ENCODE peak calls at places on chromosomes 4 and X, in five cellular contexts. One of them, this sample, is unnamed.

GRCh38 chr4:6909113-6909969 is at the start of gene TBC1D14:
- DNase-seq in GM03348: peak
- DNase-seq in mucosa of gallbladder: peak
- DNase-seq in substantia nigra: peak
- DNase-seq in aorta: peak
- DNase-seq in this sample: peak

GRCh38 chr4:159374749-159375535 is 272.1 kb downstream of the RAPGEF2 start:
- DNase-seq in GM03348: peak
- DNase-seq in mucosa of gallbladder: no peak
- DNase-seq in substantia nigra: no peak
- DNase-seq in aorta: no peak
- DNase-seq in this sample: no peak

GRCh38 chrX:68584221-68584620 is 63.2 kb upstream of the STARD8 start:
- DNase-seq in GM03348: no peak
- DNase-seq in mucosa of gallbladder: no peak
- DNase-seq in substantia nigra: no peak
- DNase-seq in aorta: no peak
- DNase-seq in this sample: no peak

GRCh38 chr4:146952896-146953295 is 7.2 kb upstream of the TTC29 start:
- DNase-seq in GM03348: no peak
- DNase-seq in mucosa of gallbladder: no peak
- DNase-seq in substantia nigra: no peak
- DNase-seq in aorta: no peak
- DNase-seq in this sample: no peak

GRCh38 chrX:100368167-100368566 is 41.9 kb downstream of the PCDH19 start:
- DNase-seq in GM03348: peak
- DNase-seq in mucosa of gallbladder: no peak
- DNase-seq in substantia nigra: no peak
- DNase-seq in aorta: no peak
- DNase-seq in this sample: no peak

GRCh38 chr4:75658881-75659280 is 14.3 kb downstream of the G3BP2 start:
- DNase-seq in GM03348: peak
- DNase-seq in mucosa of gallbladder: no peak
- DNase-seq in substantia nigra: no peak
- DNase-seq in aorta: no peak
- DNase-seq in this sample: no peak

GRCh38 chr4:18815779-18816173 is 794.2 kb upstream of the LCORL start:
- DNase-seq in GM03348: no peak
- DNase-seq in mucosa of gallbladder: no peak
- DNase-seq in substantia nigra: no peak
- DNase-seq in aorta: no peak
- DNase-seq in this sample: no peak

GRCh38 chr4:113222431-113222979 is 173.1 kb downstream of the ANK2 start:
- DNase-seq in GM03348: peak
- DNase-seq in mucosa of gallbladder: no peak
- DNase-seq in substantia nigra: no peak
- DNase-seq in aorta: no peak
- DNase-seq in this sample: no peak

GRCh38 chrX:39115166-39115565 is 313.9 kb downstream of the MID1IP1 start:
- DNase-seq in GM03348: no peak
- DNase-seq in mucosa of gallbladder: no peak
- DNase-seq in substantia nigra: no peak
- DNase-seq in aorta: no peak
- DNase-seq in this sample: no peak

GRCh38 chrX:137929951-137930350 is 364.0 kb downstream of the ZIC3 start:
- DNase-seq in GM03348: no peak
- DNase-seq in mucosa of gallbladder: no peak
- DNase-seq in substantia nigra: no peak
- DNase-seq in aorta: no peak
- DNase-seq in this sample: no peak

GRCh38 chrX:24647257-24648058 is at the start of gene PCYT1B:
- DNase-seq in GM03348: peak
- DNase-seq in mucosa of gallbladder: peak
- DNase-seq in substantia nigra: peak
- DNase-seq in aorta: peak
- DNase-seq in this sample: peak

GRCh38 chr4:71212216-71212615 is 126.6 kb upstream of the SLC4A4 start:
- DNase-seq in GM03348: peak
- DNase-seq in mucosa of gallbladder: no peak
- DNase-seq in substantia nigra: no peak
- DNase-seq in aorta: no peak
- DNase-seq in this sample: no peak

GRCh38 chr4:87848622-87849351 is 16.0 kb downstream of the MEPE start:
- DNase-seq in GM03348: peak
- DNase-seq in mucosa of gallbladder: peak
- DNase-seq in substantia nigra: peak
- DNase-seq in aorta: no peak
- DNase-seq in this sample: peak

GRCh38 chr4:80261989-80262600 is 4.4 kb upstream of the FGF5 start:
- DNase-seq in GM03348: no peak
- DNase-seq in mucosa of gallbladder: no peak
- DNase-seq in substantia nigra: no peak
- DNase-seq in aorta: no peak
- DNase-seq in this sample: no peak

GRCh38 chr4:126451237-126451885 is 1136.6 kb downstream of the FAT4 start:
- DNase-seq in GM03348: no peak
- DNase-seq in mucosa of gallbladder: no peak
- DNase-seq in substantia nigra: no peak
- DNase-seq in aorta: no peak
- DNase-seq in this sample: no peak

GRCh38 chrX:71098951-71099506 is 3.4 kb downstream of the FOXO4 start:
- DNase-seq in GM03348: no peak
- DNase-seq in mucosa of gallbladder: no peak
- DNase-seq in substantia nigra: no peak
- DNase-seq in aorta: no peak
- DNase-seq in this sample: no peak

GRCh38 chr4:111216791-111217190 is 593.9 kb upstream of the PITX2 start:
- DNase-seq in GM03348: no peak
- DNase-seq in mucosa of gallbladder: no peak
- DNase-seq in substantia nigra: no peak
- DNase-seq in aorta: no peak
- DNase-seq in this sample: no peak

GRCh38 chr4:184762100-184762499 is 28.2 kb upstream of the CENPU start:
- DNase-seq in GM03348: no peak
- DNase-seq in mucosa of gallbladder: no peak
- DNase-seq in substantia nigra: no peak
- DNase-seq in aorta: no peak
- DNase-seq in this sample: no peak

GRCh38 chr4:7691992-7692391 is 247.7 kb downstream of the AFAP1 start:
- DNase-seq in GM03348: no peak
- DNase-seq in mucosa of gallbladder: no peak
- DNase-seq in substantia nigra: no peak
- DNase-seq in aorta: no peak
- DNase-seq in this sample: no peak

GRCh38 chr4:14607578-14607977 is 394.7 kb upstream of the CPEB2 start:
- DNase-seq in GM03348: no peak
- DNase-seq in mucosa of gallbladder: no peak
- DNase-seq in substantia nigra: no peak
- DNase-seq in aorta: no peak
- DNase-seq in this sample: no peak

GRCh38 chr4:23911675-23912455 is 22.0 kb upstream of the PPARGC1A start:
- DNase-seq in GM03348: no peak
- DNase-seq in mucosa of gallbladder: no peak
- DNase-seq in substantia nigra: no peak
- DNase-seq in aorta: no peak
- DNase-seq in this sample: no peak

GRCh38 chr4:20192754-20193521 is 58.8 kb upstream of the SLIT2 start:
- DNase-seq in GM03348: peak
- DNase-seq in mucosa of gallbladder: no peak
- DNase-seq in substantia nigra: no peak
- DNase-seq in aorta: no peak
- DNase-seq in this sample: no peak

GRCh38 chr4:1410491-1411325 is 4.5 kb upstream of the NKX1-1 start:
- DNase-seq in GM03348: peak
- DNase-seq in mucosa of gallbladder: peak
- DNase-seq in substantia nigra: no peak
- DNase-seq in aorta: peak
- DNase-seq in this sample: peak

GRCh38 chrX:44400588-44400987 is 57.1 kb upstream of the EFHC2 start:
- DNase-seq in GM03348: peak
- DNase-seq in mucosa of gallbladder: no peak
- DNase-seq in substantia nigra: no peak
- DNase-seq in aorta: no peak
- DNase-seq in this sample: no peak

GRCh38 chrX:148441387-148441786 is 59.0 kb upstream of the AFF2 start:
- DNase-seq in GM03348: no peak
- DNase-seq in mucosa of gallbladder: no peak
- DNase-seq in substantia nigra: no peak
- DNase-seq in aorta: no peak
- DNase-seq in this sample: no peak

GRCh38 chr4:3291969-3292570 is 751 bp upstream of the RGS12 start:
- DNase-seq in GM03348: peak
- DNase-seq in mucosa of gallbladder: peak
- DNase-seq in substantia nigra: no peak
- DNase-seq in aorta: peak
- DNase-seq in this sample: peak